ENCODE peak calls at places on chromosome 7, in nine cellular contexts. T is transverse colon, C is mammary epithelial cell, P is left ventricle myocardium inferior, B is esophagus muscularis mucosa, A is DND-41, S is fibroblast of lung, W is GM23248, J is esophagus squamous epithelium. M is an unnamed sample.

GRCh38 chr7:90738249-90738648 is 142.1 kb downstream of the CDK14 start:
- DNase-seq in T (no peak), C (no peak), P (no peak), B (no peak), A (no peak), S (no peak), W (no peak), J (no peak), M (no peak)

GRCh38 chr7:87886875-87887274 is 10.6 kb downstream of the DBF4 start:
- DNase-seq in T (no peak), C (peak; percentile 7), P (no peak), B (no peak), A (no peak), S (peak; percentile 33), W (peak; percentile 58), J (no peak), M (peak; percentile 35)

GRCh38 chr7:99165816-99166215 is 21.9 kb upstream of the SMURF1 start:
- DNase-seq in T (no peak), C (no peak), P (no peak), B (no peak), A (no peak), S (no peak), W (no peak), J (no peak), M (no peak)

GRCh38 chr7:107815254-107815882 is 12.3 kb upstream of the SLC26A3 start:
- DNase-seq in T (no peak), C (no peak), P (no peak), B (no peak), A (no peak), S (no peak), W (peak; percentile 1), J (no peak), M (no peak)

GRCh38 chr7:2210551-2211258 is 22.0 kb downstream of the MAD1L1 start:
- DNase-seq in T (no peak), C (no peak), P (no peak), B (no peak), A (no peak), S (no peak), W (no peak), J (no peak), M (no peak)

GRCh38 chr7:130897515-130898419 is 163.8 kb upstream of the KLF14 start:
- DNase-seq in T (no peak), C (no peak), P (no peak), B (no peak), A (no peak), S (no peak), W (peak; percentile 47), J (no peak), M (no peak)

GRCh38 chr7:51321961-51322515 is 5.4 kb upstream of the COBL start:
- DNase-seq in T (no peak), C (no peak), P (no peak), B (no peak), A (no peak), S (no peak), W (no peak), J (no peak), M (no peak)

GRCh38 chr7:43639858-43640491 is 57.1 kb downstream of the STK17A start:
- DNase-seq in T (peak; percentile 61), C (peak; percentile 46), P (no peak), B (no peak), A (no peak), S (peak; percentile 93), W (peak; percentile 83), J (no peak), M (peak; percentile 97)

GRCh38 chr7:5296627-5297226 is 14.0 kb downstream of the SLC29A4 start:
- DNase-seq in T (no peak), C (no peak), P (no peak), B (no peak), A (peak; percentile 86), S (no peak), W (peak; percentile 29), J (no peak), M (no peak)

GRCh38 chr7:50471970-50472369 is 21.8 kb upstream of the FIGNL1 start:
- DNase-seq in T (no peak), C (no peak), P (no peak), B (peak; percentile 55), A (no peak), S (no peak), W (no peak), J (no peak), M (no peak)

GRCh38 chr7:131655447-131655846 is 99.0 kb upstream of the PODXL start:
- DNase-seq in T (no peak), C (no peak), P (no peak), B (no peak), A (no peak), S (no peak), W (no peak), J (no peak), M (no peak)

GRCh38 chr7:75596727-75597614 is 104.9 kb downstream of the SPDYE5 start:
- DNase-seq in T (no peak), C (peak; percentile 44), P (no peak), B (no peak), A (no peak), S (peak; percentile 59), W (peak; percentile 27), J (no peak), M (no peak)

GRCh38 chr7:51481421-51481820 is 164.8 kb upstream of the COBL start:
- DNase-seq in T (no peak), C (no peak), P (no peak), B (no peak), A (no peak), S (no peak), W (no peak), J (no peak), M (no peak)

GRCh38 chr7:121020243-121020642 is 31.7 kb downstream of the CPED1 start:
- DNase-seq in T (no peak), C (no peak), P (no peak), B (no peak), A (no peak), S (peak; percentile 67), W (peak; percentile 77), J (no peak), M (no peak)
- H3K27ac ChIP-seq in T (peak overlapping the region; percentile 22), C (peak overlapping the region; percentile 35), P (peak overlapping the region; percentile 78), B (peak overlapping the region; percentile 37), A (no peak overlapping the region), S (peak overlapping the region; percentile 25), W (peak overlapping the region; percentile 67), J (peak overlapping the region; percentile 49), M (peak overlapping the region; percentile 38)

GRCh38 chr7:17318146-17318545 is 19.7 kb downstream of the AHR start:
- DNase-seq in T (no peak), C (peak; percentile 30), P (no peak), B (no peak), A (no peak), S (peak; percentile 92), W (no peak), J (no peak), M (no peak)

GRCh38 chr7:17319164-17320101 is 21.0 kb downstream of the AHR start:
- DNase-seq in T (no peak), C (no peak), P (no peak), B (no peak), A (no peak), S (no peak), W (no peak), J (no peak), M (no peak)

GRCh38 chr7:17320642-17321041 is 22.2 kb downstream of the AHR start:
- DNase-seq in T (no peak), C (no peak), P (no peak), B (no peak), A (no peak), S (peak; percentile 27), W (no peak), J (no peak), M (no peak)

GRCh38 chr7:17315974-17316373 is 17.5 kb downstream of the AHR start:
- DNase-seq in T (no peak), C (no peak), P (no peak), B (no peak), A (no peak), S (no peak), W (no peak), J (no peak), M (no peak)

DNA sequence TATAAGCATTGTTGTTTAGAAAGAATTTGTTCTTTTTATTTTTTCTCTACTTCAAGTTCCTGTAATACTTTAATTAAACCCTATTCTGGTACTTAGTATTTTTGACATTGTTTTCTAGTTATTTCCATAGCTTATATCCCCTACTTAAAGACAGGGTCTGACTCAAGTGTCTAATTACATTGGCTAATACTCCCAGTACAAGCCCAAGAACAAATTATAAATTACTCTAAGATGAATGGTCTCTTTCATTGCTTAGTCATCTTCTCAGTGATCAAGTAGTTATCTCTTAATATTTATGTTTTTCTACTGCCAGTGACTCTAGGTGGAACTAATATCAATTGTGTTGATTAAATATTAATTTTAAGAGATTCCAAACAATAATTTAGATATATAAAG is 21.6 kb downstream of the AHR start:
- DNase-seq in T (no peak), C (no peak), P (no peak), B (no peak), A (no peak), S (peak; percentile 59), W (peak; percentile 42), J (no peak), M (no peak)
- H3K4me1 ChIP-seq in T (peaks cover 32% of the 10 kb centered on the region), C (peaks cover 6% of the 10 kb centered on the region), P (peaks cover 56% of the 10 kb centered on the region), B (peaks cover 34% of the 10 kb centered on the region), A (no peaks in the 10 kb centered on the region), S (peaks cover 2% of the 10 kb centered on the region), W (peaks cover 38% of the 10 kb centered on the region), J (peaks cover 25% of the 10 kb centered on the region), M (peaks cover 7% of the 10 kb centered on the region)

DNA sequence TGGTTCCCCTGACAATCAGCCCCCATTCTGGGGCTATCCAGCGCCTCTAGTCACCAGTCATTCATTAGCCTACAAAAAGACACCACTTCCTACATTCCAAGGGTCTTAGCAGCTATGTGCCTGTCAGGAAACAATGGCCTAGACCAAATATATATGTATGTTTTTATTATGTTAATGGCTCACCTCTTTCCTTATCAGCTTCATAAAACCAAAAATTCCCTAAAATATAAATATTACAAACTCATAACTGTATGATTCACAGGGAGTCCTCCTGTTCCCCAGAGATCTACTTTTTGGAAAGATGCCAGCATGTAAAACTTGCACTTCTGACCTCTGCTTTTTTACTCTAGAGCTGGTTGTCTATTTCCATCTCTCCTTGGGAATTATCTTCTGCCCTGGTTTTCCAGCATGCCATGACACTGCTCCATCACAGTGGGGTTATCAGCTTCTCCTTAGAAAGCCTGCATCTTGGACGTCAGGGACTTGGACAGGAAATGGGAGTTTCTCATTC is 79.2 kb downstream of the ABCA13 start:
- DNase-seq in T (no peak), C (peak; percentile 73), P (no peak), B (no peak), A (no peak), S (peak; percentile 81), W (peak; percentile 0), J (no peak), M (no peak)
- H3K27me3 ChIP-seq in T (no peaks in the 10 kb centered on the region), C (no peaks in the 10 kb centered on the region), P (no peaks in the 10 kb centered on the region), B (no peaks in the 10 kb centered on the region), A (no peaks in the 10 kb centered on the region), S (no peaks in the 10 kb centered on the region), W (no peaks in the 10 kb centered on the region), J (no peaks in the 10 kb centered on the region), M (no peaks in the 10 kb centered on the region)

DNA sequence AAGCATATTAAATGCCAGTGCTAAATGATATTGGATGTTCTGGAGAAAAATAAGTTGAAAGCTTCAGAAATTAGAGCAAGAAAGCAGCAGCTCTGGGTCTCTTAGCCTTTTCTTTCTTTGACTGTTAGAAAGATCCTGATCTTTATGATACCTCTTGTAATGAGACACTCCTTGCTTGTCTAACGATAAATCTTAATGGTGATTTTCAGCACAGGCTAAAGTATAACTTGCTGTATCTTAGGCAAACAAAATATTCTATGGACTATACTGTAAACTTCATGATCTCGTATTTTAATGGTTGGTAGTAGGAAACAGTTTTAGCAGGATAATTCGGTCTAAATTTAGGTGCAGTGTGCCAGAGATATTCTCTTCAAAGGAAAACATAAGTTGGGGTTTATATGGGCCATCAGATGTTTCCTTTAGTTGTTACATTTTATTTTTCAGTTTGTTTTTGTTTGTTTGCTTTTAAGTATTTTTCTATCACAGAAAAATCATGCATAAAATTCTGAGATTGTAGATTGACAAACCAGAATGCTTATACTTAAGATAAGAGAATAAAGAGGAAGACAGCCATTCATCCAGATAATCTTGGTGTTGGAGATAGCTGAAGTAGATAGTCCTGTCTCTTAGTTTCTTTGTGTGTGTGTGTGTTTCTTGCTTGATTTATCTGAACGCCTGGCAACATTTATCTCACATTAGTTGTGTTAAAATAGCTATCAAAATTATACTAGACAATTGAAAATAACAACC is 4.7 kb downstream of the CASD1 start:
- DNase-seq in T (no peak), C (no peak), P (no peak), B (no peak), A (no peak), S (no peak), W (no peak), J (no peak), M (peak; percentile 13)
- H3K27ac ChIP-seq in T (peak overlapping the region; percentile 96), C (no peak overlapping the region), P (no peak overlapping the region), B (no peak overlapping the region), A (no peak overlapping the region), S (no peak overlapping the region), W (no peak overlapping the region), J (no peak overlapping the region), M (no peak overlapping the region)

M was measured in small intestine.